ENCODE peak calls at places on chromosome 1, in four cellular contexts. P, A, M and Y are unnamed samples.

GRCh38 chr1:230109871-230110667 is 43.0 kb downstream of the GALNT2 start:
- DNase-seq in A (no peak), M (no peak), P (no peak), Y (no peak)

GRCh38 chr1:56255516-56256181 is 323.7 kb downstream of the PLPP3 start:
- DNase-seq in P (peak), M (no peak), A (no peak), Y (no peak)

GRCh38 chr1:100188617-100189016 is 10.6 kb upstream of the LRRC39 start:
- DNase-seq in A (peak), M (peak), P (peak), Y (peak)

GRCh38 chr1:216250861-216251260 is 172.4 kb downstream of the USH2A start:
- DNase-seq in A (no peak), M (no peak), P (no peak), Y (no peak)

GRCh38 chr1:227058321-227058751 is 118.2 kb downstream of the COQ8A start:
- DNase-seq in P (peak), A (no peak), M (no peak), Y (no peak)

GRCh38 chr1:92125204-92125603 is 45.1 kb downstream of the BTBD8 start:
- DNase-seq in A (no peak), M (no peak), P (no peak), Y (no peak)

GRCh38 chr1:3774503-3775247 is 2.1 kb downstream of the SMIM1 start:
- DNase-seq in A (no peak), P (no peak), M (no peak), Y (no peak)

GRCh38 chr1:9690440-9691107 is 39.0 kb downstream of the PIK3CD start:
- DNase-seq in A (no peak), M (no peak), P (no peak), Y (no peak)

GRCh38 chr1:119308130-119308529 is 60.5 kb upstream of the HAO2 start:
- DNase-seq in A (no peak), P (no peak), M (no peak), Y (no peak)